ENCODE peak calls at places on chromosomes 6 and 20, in seven cellular contexts. One of them, this sample, is unnamed.

GRCh38 chr20:38602185-38602581 is 574 bp downstream of the ARHGAP40 start:
- DNase-seq in amniotic stem cell: no peak
- DNase-seq in hippocampal formation: no peak
- DNase-seq in nucleus accumbens: no peak
- DNase-seq in activated T-cell treated with anti-CD3 and anti-CD28 coated beads, Interleukin-2, amount 50 U/mL, for 1 hour: no peak
- DNase-seq in psoas muscle: no peak
- DNase-seq in fibroblast of the aortic adventitia: no peak
- DNase-seq in this sample: no peak

GRCh38 chr6:36025260-36025931 is 955 bp upstream of the SLC26A8 start:
- DNase-seq in hippocampal formation: no peak
- DNase-seq in fibroblast of the aortic adventitia: peak; percentile 88
- DNase-seq in amniotic stem cell: peak; percentile 27
- DNase-seq in psoas muscle: no peak
- DNase-seq in nucleus accumbens: no peak
- DNase-seq in activated T-cell treated with anti-CD3 and anti-CD28 coated beads, Interleukin-2, amount 50 U/mL, for 1 hour: no peak
- DNase-seq in this sample: peak; percentile 38

GRCh38 chr6:43286995-43287716 is 10.9 kb upstream of the SLC22A7 start:
- DNase-seq in amniotic stem cell: no peak
- DNase-seq in fibroblast of the aortic adventitia: no peak
- DNase-seq in activated T-cell treated with anti-CD3 and anti-CD28 coated beads, Interleukin-2, amount 50 U/mL, for 1 hour: no peak
- DNase-seq in nucleus accumbens: no peak
- DNase-seq in psoas muscle: no peak
- DNase-seq in hippocampal formation: no peak
- DNase-seq in this sample: no peak

GRCh38 chr6:162705736-162706135 is 21.8 kb downstream of the PRKN start:
- DNase-seq in amniotic stem cell: no peak
- DNase-seq in nucleus accumbens: no peak
- DNase-seq in hippocampal formation: no peak
- DNase-seq in activated T-cell treated with anti-CD3 and anti-CD28 coated beads, Interleukin-2, amount 50 U/mL, for 1 hour: no peak
- DNase-seq in fibroblast of the aortic adventitia: no peak
- DNase-seq in psoas muscle: no peak
- DNase-seq in this sample: no peak

GRCh38 chr20:29687438-29687837 is 1570.0 kb upstream of the DEFB115 start:
- DNase-seq in activated T-cell treated with anti-CD3 and anti-CD28 coated beads, Interleukin-2, amount 50 U/mL, for 1 hour: no peak
- DNase-seq in psoas muscle: no peak
- DNase-seq in nucleus accumbens: no peak
- DNase-seq in hippocampal formation: no peak
- DNase-seq in amniotic stem cell: no peak
- DNase-seq in fibroblast of the aortic adventitia: no peak
- DNase-seq in this sample: no peak

GRCh38 chr20:58306421-58307261 is 2.9 kb upstream of the RAB22A start:
- DNase-seq in fibroblast of the aortic adventitia: peak; percentile 23
- DNase-seq in hippocampal formation: no peak
- DNase-seq in activated T-cell treated with anti-CD3 and anti-CD28 coated beads, Interleukin-2, amount 50 U/mL, for 1 hour: peak; percentile 74
- DNase-seq in psoas muscle: no peak
- DNase-seq in nucleus accumbens: no peak
- DNase-seq in amniotic stem cell: no peak
- DNase-seq in this sample: peak; percentile 89

GRCh38 chr20:54368578-54368977 is 106.8 kb upstream of the DOK5 start:
- DNase-seq in amniotic stem cell: no peak
- DNase-seq in hippocampal formation: peak; percentile 39
- DNase-seq in fibroblast of the aortic adventitia: peak; percentile 24
- DNase-seq in nucleus accumbens: no peak
- DNase-seq in psoas muscle: no peak
- DNase-seq in activated T-cell treated with anti-CD3 and anti-CD28 coated beads, Interleukin-2, amount 50 U/mL, for 1 hour: no peak
- DNase-seq in this sample: peak; percentile 24

GRCh38 chr6:159169557-159170332 is 545 bp downstream of the FNDC1 start:
- DNase-seq in fibroblast of the aortic adventitia: peak; percentile 31
- DNase-seq in activated T-cell treated with anti-CD3 and anti-CD28 coated beads, Interleukin-2, amount 50 U/mL, for 1 hour: peak; percentile 19
- DNase-seq in hippocampal formation: no peak
- DNase-seq in amniotic stem cell: no peak
- DNase-seq in nucleus accumbens: no peak
- DNase-seq in psoas muscle: peak; percentile 24
- DNase-seq in this sample: peak; percentile 79

GRCh38 chr6:152720964-152721363 is 23.3 kb downstream of the MYCT1 start:
- DNase-seq in psoas muscle: no peak
- DNase-seq in hippocampal formation: no peak
- DNase-seq in activated T-cell treated with anti-CD3 and anti-CD28 coated beads, Interleukin-2, amount 50 U/mL, for 1 hour: no peak
- DNase-seq in fibroblast of the aortic adventitia: no peak
- DNase-seq in amniotic stem cell: no peak
- DNase-seq in nucleus accumbens: no peak
- DNase-seq in this sample: no peak

GRCh38 chr20:38935285-38935684 is 9.1 kb downstream of the FAM83D start:
- DNase-seq in psoas muscle: no peak
- DNase-seq in fibroblast of the aortic adventitia: peak; percentile 18
- DNase-seq in amniotic stem cell: no peak
- DNase-seq in nucleus accumbens: no peak
- DNase-seq in activated T-cell treated with anti-CD3 and anti-CD28 coated beads, Interleukin-2, amount 50 U/mL, for 1 hour: no peak
- DNase-seq in hippocampal formation: no peak
- DNase-seq in this sample: no peak

GRCh38 chr6:112187736-112188135 is 66.6 kb downstream of the LAMA4 start:
- DNase-seq in psoas muscle: no peak
- DNase-seq in nucleus accumbens: no peak
- DNase-seq in amniotic stem cell: no peak
- DNase-seq in activated T-cell treated with anti-CD3 and anti-CD28 coated beads, Interleukin-2, amount 50 U/mL, for 1 hour: no peak
- DNase-seq in fibroblast of the aortic adventitia: no peak
- DNase-seq in hippocampal formation: no peak
- DNase-seq in this sample: no peak

GRCh38 chr20:21266191-21266536 is 37.0 kb upstream of the XRN2 start:
- DNase-seq in hippocampal formation: no peak
- DNase-seq in amniotic stem cell: no peak
- DNase-seq in nucleus accumbens: no peak
- DNase-seq in fibroblast of the aortic adventitia: no peak
- DNase-seq in activated T-cell treated with anti-CD3 and anti-CD28 coated beads, Interleukin-2, amount 50 U/mL, for 1 hour: no peak
- DNase-seq in psoas muscle: no peak
- DNase-seq in this sample: no peak

GRCh38 chr6:157203312-157203744 is 120.0 kb downstream of the TMEM242 start:
- DNase-seq in amniotic stem cell: no peak
- DNase-seq in activated T-cell treated with anti-CD3 and anti-CD28 coated beads, Interleukin-2, amount 50 U/mL, for 1 hour: no peak
- DNase-seq in fibroblast of the aortic adventitia: no peak
- DNase-seq in nucleus accumbens: no peak
- DNase-seq in hippocampal formation: no peak
- DNase-seq in psoas muscle: no peak
- DNase-seq in this sample: no peak

GRCh38 chr20:53533500-53533899 is 60.1 kb downstream of the ZNF217 start:
- DNase-seq in fibroblast of the aortic adventitia: no peak
- DNase-seq in amniotic stem cell: no peak
- DNase-seq in activated T-cell treated with anti-CD3 and anti-CD28 coated beads, Interleukin-2, amount 50 U/mL, for 1 hour: no peak
- DNase-seq in hippocampal formation: no peak
- DNase-seq in nucleus accumbens: no peak
- DNase-seq in psoas muscle: no peak
- DNase-seq in this sample: no peak

GRCh38 chr20:44111712-44112335 is 75.2 kb downstream of the JPH2 start:
- DNase-seq in nucleus accumbens: no peak
- DNase-seq in fibroblast of the aortic adventitia: peak; percentile 45
- DNase-seq in amniotic stem cell: no peak
- DNase-seq in hippocampal formation: no peak
- DNase-seq in activated T-cell treated with anti-CD3 and anti-CD28 coated beads, Interleukin-2, amount 50 U/mL, for 1 hour: no peak
- DNase-seq in psoas muscle: no peak
- DNase-seq in this sample: peak; percentile 55

GRCh38 chr20:40930561-40930960 is 98.1 kb upstream of the TOP1 start:
- DNase-seq in fibroblast of the aortic adventitia: no peak
- DNase-seq in psoas muscle: no peak
- DNase-seq in hippocampal formation: no peak
- DNase-seq in activated T-cell treated with anti-CD3 and anti-CD28 coated beads, Interleukin-2, amount 50 U/mL, for 1 hour: no peak
- DNase-seq in amniotic stem cell: no peak
- DNase-seq in nucleus accumbens: no peak
- DNase-seq in this sample: no peak

GRCh38 chr6:134873500-134874388 is 76.2 kb downstream of the ALDH8A1 start:
- DNase-seq in hippocampal formation: no peak
- DNase-seq in psoas muscle: no peak
- DNase-seq in nucleus accumbens: no peak
- DNase-seq in amniotic stem cell: no peak
- DNase-seq in fibroblast of the aortic adventitia: no peak
- DNase-seq in activated T-cell treated with anti-CD3 and anti-CD28 coated beads, Interleukin-2, amount 50 U/mL, for 1 hour: peak; percentile 25
- DNase-seq in this sample: no peak

GRCh38 chr6:105929626-105930025 is 156.5 kb upstream of the PRDM1 start:
- DNase-seq in psoas muscle: no peak
- DNase-seq in activated T-cell treated with anti-CD3 and anti-CD28 coated beads, Interleukin-2, amount 50 U/mL, for 1 hour: no peak
- DNase-seq in amniotic stem cell: no peak
- DNase-seq in hippocampal formation: no peak
- DNase-seq in nucleus accumbens: no peak
- DNase-seq in fibroblast of the aortic adventitia: no peak
- DNase-seq in this sample: no peak

GRCh38 chr6:41470341-41471063 is 75.7 kb upstream of the FOXP4 start:
- DNase-seq in psoas muscle: peak; percentile 75
- DNase-seq in amniotic stem cell: no peak
- DNase-seq in nucleus accumbens: no peak
- DNase-seq in activated T-cell treated with anti-CD3 and anti-CD28 coated beads, Interleukin-2, amount 50 U/mL, for 1 hour: peak; percentile 21
- DNase-seq in fibroblast of the aortic adventitia: peak; percentile 35
- DNase-seq in hippocampal formation: no peak
- DNase-seq in this sample: peak; percentile 66

GRCh38 chr20:41178904-41179432 is 41.6 kb downstream of the PLCG1 start:
- DNase-seq in nucleus accumbens: peak; percentile 59
- DNase-seq in hippocampal formation: peak; percentile 56
- DNase-seq in amniotic stem cell: no peak
- DNase-seq in activated T-cell treated with anti-CD3 and anti-CD28 coated beads, Interleukin-2, amount 50 U/mL, for 1 hour: no peak
- DNase-seq in psoas muscle: no peak
- DNase-seq in fibroblast of the aortic adventitia: no peak
- DNase-seq in this sample: peak; percentile 67

GRCh38 chr6:125262026-125263013 is 39.4 kb downstream of the HDDC2 start:
- DNase-seq in psoas muscle: no peak
- DNase-seq in nucleus accumbens: no peak
- DNase-seq in fibroblast of the aortic adventitia: peak; percentile 89
- DNase-seq in amniotic stem cell: peak; percentile 25
- DNase-seq in hippocampal formation: no peak
- DNase-seq in activated T-cell treated with anti-CD3 and anti-CD28 coated beads, Interleukin-2, amount 50 U/mL, for 1 hour: no peak
- DNase-seq in this sample: peak; percentile 71

GRCh38 chr20:44358776-44359175 is 3.3 kb downstream of the HNF4A start:
- DNase-seq in amniotic stem cell: no peak
- DNase-seq in fibroblast of the aortic adventitia: no peak
- DNase-seq in psoas muscle: no peak
- DNase-seq in activated T-cell treated with anti-CD3 and anti-CD28 coated beads, Interleukin-2, amount 50 U/mL, for 1 hour: no peak
- DNase-seq in hippocampal formation: no peak
- DNase-seq in nucleus accumbens: no peak
- DNase-seq in this sample: no peak

GRCh38 chr6:166772518-166772917 is 145.5 kb upstream of the RPS6KA2 start:
- DNase-seq in psoas muscle: no peak
- DNase-seq in fibroblast of the aortic adventitia: no peak
- DNase-seq in nucleus accumbens: no peak
- DNase-seq in hippocampal formation: no peak
- DNase-seq in activated T-cell treated with anti-CD3 and anti-CD28 coated beads, Interleukin-2, amount 50 U/mL, for 1 hour: no peak
- DNase-seq in amniotic stem cell: no peak
- DNase-seq in this sample: no peak

GRCh38 chr6:11537229-11538048 is at the start of gene TMEM170B:
- DNase-seq in hippocampal formation: peak; percentile 98
- DNase-seq in psoas muscle: peak; percentile 95
- DNase-seq in nucleus accumbens: peak; percentile 100
- DNase-seq in amniotic stem cell: peak; percentile 66
- DNase-seq in activated T-cell treated with anti-CD3 and anti-CD28 coated beads, Interleukin-2, amount 50 U/mL, for 1 hour: peak; percentile 99
- DNase-seq in fibroblast of the aortic adventitia: peak; percentile 68
- DNase-seq in this sample: peak; percentile 97

GRCh38 chr6:111758608-111759293 is 114.5 kb downstream of the FYN start:
- DNase-seq in amniotic stem cell: no peak
- DNase-seq in activated T-cell treated with anti-CD3 and anti-CD28 coated beads, Interleukin-2, amount 50 U/mL, for 1 hour: peak; percentile 68
- DNase-seq in fibroblast of the aortic adventitia: no peak
- DNase-seq in hippocampal formation: no peak
- DNase-seq in nucleus accumbens: no peak
- DNase-seq in psoas muscle: no peak
- DNase-seq in this sample: no peak

GRCh38 chr6:140537834-140538680 is 1163.6 kb upstream of the CITED2 start:
- DNase-seq in hippocampal formation: peak; percentile 26
- DNase-seq in amniotic stem cell: peak; percentile 87
- DNase-seq in psoas muscle: no peak
- DNase-seq in fibroblast of the aortic adventitia: peak; percentile 97
- DNase-seq in nucleus accumbens: no peak
- DNase-seq in activated T-cell treated with anti-CD3 and anti-CD28 coated beads, Interleukin-2, amount 50 U/mL, for 1 hour: no peak
- DNase-seq in this sample: peak; percentile 98

GRCh38 chr6:16514249-16514648 is 247.0 kb downstream of the ATXN1 start:
- DNase-seq in amniotic stem cell: peak; percentile 39
- DNase-seq in activated T-cell treated with anti-CD3 and anti-CD28 coated beads, Interleukin-2, amount 50 U/mL, for 1 hour: peak; percentile 28
- DNase-seq in hippocampal formation: peak; percentile 72
- DNase-seq in nucleus accumbens: no peak
- DNase-seq in psoas muscle: no peak
- DNase-seq in fibroblast of the aortic adventitia: peak; percentile 79
- DNase-seq in this sample: peak; percentile 74

GRCh38 chr20:44773070-44773829 is 27.6 kb downstream of the KCNK15 start:
- DNase-seq in hippocampal formation: no peak
- DNase-seq in amniotic stem cell: no peak
- DNase-seq in activated T-cell treated with anti-CD3 and anti-CD28 coated beads, Interleukin-2, amount 50 U/mL, for 1 hour: no peak
- DNase-seq in fibroblast of the aortic adventitia: no peak
- DNase-seq in psoas muscle: no peak
- DNase-seq in nucleus accumbens: peak; percentile 20
- DNase-seq in this sample: no peak

GRCh38 chr6:111565316-111566221 is 40.1 kb downstream of the TRAF3IP2 start:
- DNase-seq in psoas muscle: no peak
- DNase-seq in amniotic stem cell: no peak
- DNase-seq in activated T-cell treated with anti-CD3 and anti-CD28 coated beads, Interleukin-2, amount 50 U/mL, for 1 hour: no peak
- DNase-seq in hippocampal formation: no peak
- DNase-seq in nucleus accumbens: no peak
- DNase-seq in fibroblast of the aortic adventitia: no peak
- DNase-seq in this sample: no peak

GRCh38 chr6:158536891-158537798 is 22.7 kb upstream of the TMEM181 start:
- DNase-seq in fibroblast of the aortic adventitia: no peak
- DNase-seq in activated T-cell treated with anti-CD3 and anti-CD28 coated beads, Interleukin-2, amount 50 U/mL, for 1 hour: peak; percentile 36
- DNase-seq in hippocampal formation: no peak
- DNase-seq in amniotic stem cell: no peak
- DNase-seq in nucleus accumbens: no peak
- DNase-seq in psoas muscle: no peak
- DNase-seq in this sample: peak; percentile 49

GRCh38 chr6:151375833-151376232 is 15.5 kb downstream of the ZBTB2 start:
- DNase-seq in psoas muscle: no peak
- DNase-seq in nucleus accumbens: no peak
- DNase-seq in amniotic stem cell: no peak
- DNase-seq in hippocampal formation: no peak
- DNase-seq in fibroblast of the aortic adventitia: no peak
- DNase-seq in activated T-cell treated with anti-CD3 and anti-CD28 coated beads, Interleukin-2, amount 50 U/mL, for 1 hour: no peak
- DNase-seq in this sample: no peak

GRCh38 chr6:33905081-33905609 is 101.3 kb upstream of the MLN start:
- DNase-seq in hippocampal formation: no peak
- DNase-seq in activated T-cell treated with anti-CD3 and anti-CD28 coated beads, Interleukin-2, amount 50 U/mL, for 1 hour: peak; percentile 53
- DNase-seq in psoas muscle: no peak
- DNase-seq in amniotic stem cell: no peak
- DNase-seq in nucleus accumbens: no peak
- DNase-seq in fibroblast of the aortic adventitia: no peak
- DNase-seq in this sample: no peak

GRCh38 chr20:17624070-17624469 is 54.2 kb downstream of the DSTN start:
- DNase-seq in activated T-cell treated with anti-CD3 and anti-CD28 coated beads, Interleukin-2, amount 50 U/mL, for 1 hour: no peak
- DNase-seq in nucleus accumbens: no peak
- DNase-seq in fibroblast of the aortic adventitia: no peak
- DNase-seq in psoas muscle: no peak
- DNase-seq in hippocampal formation: no peak
- DNase-seq in amniotic stem cell: no peak
- DNase-seq in this sample: no peak

GRCh38 chr20:40750541-40750940 is 61.5 kb upstream of the MAFB start:
- DNase-seq in psoas muscle: no peak
- DNase-seq in nucleus accumbens: no peak
- DNase-seq in fibroblast of the aortic adventitia: no peak
- DNase-seq in amniotic stem cell: no peak
- DNase-seq in hippocampal formation: no peak
- DNase-seq in activated T-cell treated with anti-CD3 and anti-CD28 coated beads, Interleukin-2, amount 50 U/mL, for 1 hour: no peak
- DNase-seq in this sample: no peak

GRCh38 chr6:170087946-170088348 is 202.9 kb downstream of the DLL1 start:
- DNase-seq in fibroblast of the aortic adventitia: no peak
- DNase-seq in hippocampal formation: no peak
- DNase-seq in activated T-cell treated with anti-CD3 and anti-CD28 coated beads, Interleukin-2, amount 50 U/mL, for 1 hour: peak; percentile 40
- DNase-seq in psoas muscle: no peak
- DNase-seq in nucleus accumbens: no peak
- DNase-seq in amniotic stem cell: no peak
- DNase-seq in this sample: no peak

GRCh38 chr20:46552460-46553420 is 2.3 kb upstream of the OCSTAMP start:
- DNase-seq in nucleus accumbens: no peak
- DNase-seq in activated T-cell treated with anti-CD3 and anti-CD28 coated beads, Interleukin-2, amount 50 U/mL, for 1 hour: no peak
- DNase-seq in hippocampal formation: no peak
- DNase-seq in fibroblast of the aortic adventitia: no peak
- DNase-seq in amniotic stem cell: no peak
- DNase-seq in psoas muscle: no peak
- DNase-seq in this sample: no peak

GRCh38 chr6:168133186-168133585 is 54.2 kb upstream of the FRMD1 start:
- DNase-seq in amniotic stem cell: no peak
- DNase-seq in activated T-cell treated with anti-CD3 and anti-CD28 coated beads, Interleukin-2, amount 50 U/mL, for 1 hour: no peak
- DNase-seq in fibroblast of the aortic adventitia: peak; percentile 78
- DNase-seq in hippocampal formation: no peak
- DNase-seq in nucleus accumbens: peak; percentile 26
- DNase-seq in psoas muscle: peak; percentile 50
- DNase-seq in this sample: peak; percentile 67